ENCODE peak calls at places on chromosomes 4 and X, in seven cellular contexts. One of them, this sample, is unnamed.

GRCh38 chrX:45353462-45353861 is 152.8 kb upstream of the DIPK2B start:
- DNase-seq in spleen: no peak
- DNase-seq in H54: no peak
- DNase-seq in A549: no peak
- DNase-seq in HCT116: no peak
- DNase-seq in lower leg skin: no peak
- DNase-seq in GM12891: no peak
- DNase-seq in this sample: no peak

GRCh38 chr4:153618831-153619230 is 65.2 kb upstream of the TLR2 start:
- DNase-seq in HCT116: no peak
- DNase-seq in GM12891: no peak
- DNase-seq in H54: no peak
- DNase-seq in lower leg skin: no peak
- DNase-seq in spleen: no peak
- DNase-seq in A549: no peak
- DNase-seq in this sample: no peak

GRCh38 chrX:1511829-1512228 is 25.2 kb downstream of the P2RY8 start:
- DNase-seq in GM12891: no peak
- DNase-seq in H54: no peak
- DNase-seq in spleen: no peak
- DNase-seq in A549: no peak
- DNase-seq in lower leg skin: peak
- DNase-seq in HCT116: no peak
- DNase-seq in this sample: no peak

GRCh38 chrX:41802958-41803357 is 79.0 kb downstream of the GPR82 start:
- DNase-seq in GM12891: no peak
- DNase-seq in lower leg skin: no peak
- DNase-seq in spleen: no peak
- DNase-seq in HCT116: no peak
- DNase-seq in A549: no peak
- DNase-seq in H54: no peak
- DNase-seq in this sample: no peak

GRCh38 chrX:52426810-52427209 is 58.0 kb downstream of the XAGE2 start:
- DNase-seq in A549: no peak
- DNase-seq in H54: no peak
- DNase-seq in spleen: no peak
- DNase-seq in HCT116: no peak
- DNase-seq in GM12891: no peak
- DNase-seq in lower leg skin: no peak
- DNase-seq in this sample: no peak

GRCh38 chr4:155638195-155638960 is 28.3 kb upstream of the GUCY1A1 start:
- DNase-seq in GM12891: no peak
- DNase-seq in spleen: no peak
- DNase-seq in H54: no peak
- DNase-seq in A549: no peak
- DNase-seq in lower leg skin: no peak
- DNase-seq in HCT116: no peak
- DNase-seq in this sample: no peak

GRCh38 chrX:123993904-123994635 is 32.6 kb downstream of the STAG2 start:
- DNase-seq in lower leg skin: no peak
- DNase-seq in A549: no peak
- DNase-seq in H54: no peak
- DNase-seq in HCT116: no peak
- DNase-seq in spleen: no peak
- DNase-seq in GM12891: no peak
- DNase-seq in this sample: no peak

GRCh38 chr4:38166082-38166481 is 205.9 kb downstream of the PTTG2 start:
- DNase-seq in spleen: no peak
- DNase-seq in A549: no peak
- DNase-seq in HCT116: no peak
- DNase-seq in H54: no peak
- DNase-seq in GM12891: no peak
- DNase-seq in lower leg skin: no peak
- DNase-seq in this sample: no peak

GRCh38 chrX:47658684-47659515 is at the start of gene UXT:
- DNase-seq in A549: peak
- DNase-seq in H54: peak
- DNase-seq in HCT116: peak
- DNase-seq in spleen: peak
- DNase-seq in GM12891: peak
- DNase-seq in lower leg skin: peak
- DNase-seq in this sample: peak

GRCh38 chr4:70608324-70608723 is 16.3 kb downstream of the AMBN start:
- DNase-seq in spleen: no peak
- DNase-seq in A549: no peak
- DNase-seq in H54: no peak
- DNase-seq in HCT116: no peak
- DNase-seq in GM12891: no peak
- DNase-seq in lower leg skin: no peak
- DNase-seq in this sample: no peak

GRCh38 chr4:10160280-10160856 is 43.8 kb upstream of the WDR1 start:
- DNase-seq in HCT116: peak
- DNase-seq in lower leg skin: no peak
- DNase-seq in spleen: no peak
- DNase-seq in GM12891: no peak
- DNase-seq in H54: no peak
- DNase-seq in A549: no peak
- DNase-seq in this sample: peak

GRCh38 chr4:115234405-115235093 is 121.1 kb upstream of the NDST4 start:
- DNase-seq in HCT116: peak
- DNase-seq in H54: peak
- DNase-seq in spleen: no peak
- DNase-seq in GM12891: no peak
- DNase-seq in A549: no peak
- DNase-seq in lower leg skin: no peak
- DNase-seq in this sample: no peak

GRCh38 chrX:49171752-49172279 is at the start of gene PLP2:
- DNase-seq in lower leg skin: peak
- DNase-seq in GM12891: no peak
- DNase-seq in HCT116: no peak
- DNase-seq in H54: no peak
- DNase-seq in A549: no peak
- DNase-seq in spleen: peak
- DNase-seq in this sample: peak

GRCh38 chr4:8865681-8866310 is 5.8 kb downstream of the HMX1 start:
- DNase-seq in A549: no peak
- DNase-seq in H54: no peak
- DNase-seq in GM12891: no peak
- DNase-seq in spleen: no peak
- DNase-seq in HCT116: no peak
- DNase-seq in lower leg skin: no peak
- DNase-seq in this sample: no peak

GRCh38 chrX:18026171-18026570 is 165.1 kb upstream of the RAI2 start:
- DNase-seq in GM12891: no peak
- DNase-seq in spleen: no peak
- DNase-seq in H54: peak
- DNase-seq in HCT116: no peak
- DNase-seq in lower leg skin: no peak
- DNase-seq in A549: no peak
- DNase-seq in this sample: no peak

GRCh38 chr4:46937493-46937892 is 28.4 kb upstream of the COX7B2 start:
- DNase-seq in HCT116: no peak
- DNase-seq in GM12891: no peak
- DNase-seq in lower leg skin: no peak
- DNase-seq in A549: no peak
- DNase-seq in H54: no peak
- DNase-seq in spleen: no peak
- DNase-seq in this sample: no peak

GRCh38 chrX:97602465-97603258 is 719.0 kb downstream of the RPA4 start:
- DNase-seq in GM12891: no peak
- DNase-seq in spleen: no peak
- DNase-seq in HCT116: no peak
- DNase-seq in A549: no peak
- DNase-seq in H54: no peak
- DNase-seq in lower leg skin: no peak
- DNase-seq in this sample: no peak

GRCh38 chr4:139550724-139551429 is 5.1 kb downstream of the SETD7 start:
- DNase-seq in spleen: no peak
- DNase-seq in GM12891: no peak
- DNase-seq in A549: no peak
- DNase-seq in HCT116: no peak
- DNase-seq in lower leg skin: no peak
- DNase-seq in H54: no peak
- DNase-seq in this sample: no peak

GRCh38 chrX:40068048-40068447 is 29.7 kb downstream of the BCOR start:
- DNase-seq in GM12891: no peak
- DNase-seq in A549: no peak
- DNase-seq in lower leg skin: no peak
- DNase-seq in HCT116: no peak
- DNase-seq in H54: no peak
- DNase-seq in spleen: no peak
- DNase-seq in this sample: peak

GRCh38 chr4:76232681-76233080 is 18.8 kb upstream of the FAM47E start:
- DNase-seq in lower leg skin: no peak
- DNase-seq in HCT116: no peak
- DNase-seq in GM12891: no peak
- DNase-seq in A549: no peak
- DNase-seq in spleen: no peak
- DNase-seq in H54: no peak
- DNase-seq in this sample: no peak

GRCh38 chr4:143356493-143356892 is 19.8 kb downstream of the GAB1 start:
- DNase-seq in spleen: no peak
- DNase-seq in HCT116: no peak
- DNase-seq in A549: no peak
- DNase-seq in H54: no peak
- DNase-seq in lower leg skin: no peak
- DNase-seq in GM12891: no peak
- DNase-seq in this sample: no peak

GRCh38 chrX:14028473-14028872 is 1.2 kb downstream of the GEMIN8 start:
- DNase-seq in HCT116: no peak
- DNase-seq in spleen: no peak
- DNase-seq in GM12891: no peak
- DNase-seq in H54: no peak
- DNase-seq in A549: no peak
- DNase-seq in lower leg skin: no peak
- DNase-seq in this sample: no peak

GRCh38 chrX:14027511-14028019 is 2.1 kb downstream of the GEMIN8 start:
- DNase-seq in HCT116: no peak
- DNase-seq in A549: no peak
- DNase-seq in lower leg skin: no peak
- DNase-seq in H54: no peak
- DNase-seq in GM12891: no peak
- DNase-seq in spleen: no peak
- DNase-seq in this sample: peak

GRCh38 chrX:14030248-14030592 is 528 bp upstream of the GEMIN8 start:
- DNase-seq in HCT116: no peak
- DNase-seq in lower leg skin: no peak
- DNase-seq in A549: no peak
- DNase-seq in H54: no peak
- DNase-seq in GM12891: no peak
- DNase-seq in spleen: no peak
- DNase-seq in this sample: peak

GRCh38 chrX:14029425-14030247 is at the start of gene GEMIN8:
- DNase-seq in GM12891: peak
- DNase-seq in HCT116: peak
- DNase-seq in lower leg skin: peak
- DNase-seq in H54: peak
- DNase-seq in A549: peak
- DNase-seq in spleen: peak
- DNase-seq in this sample: peak

DNA sequence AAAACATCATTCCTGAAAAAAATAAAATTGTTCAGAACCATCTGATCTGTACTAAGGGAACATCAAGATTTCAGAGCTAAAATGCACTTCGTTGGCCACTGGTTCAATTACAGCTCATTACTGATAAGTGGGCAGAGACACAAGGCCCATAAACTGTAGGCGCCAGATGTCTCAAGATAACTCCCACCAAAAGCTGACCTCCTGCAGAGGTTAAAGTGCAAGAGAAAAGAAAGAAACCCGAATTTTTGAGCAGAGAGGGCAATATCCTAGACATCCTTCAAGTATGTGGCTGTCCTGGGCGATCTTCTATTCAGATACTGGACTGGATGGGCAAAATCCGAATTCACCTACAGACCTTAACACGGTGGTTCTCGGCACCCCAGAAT is 660 bp downstream of the GEMIN8 start:
- DNase-seq in HCT116: no peak
- DNase-seq in H54: no peak
- DNase-seq in lower leg skin: no peak
- DNase-seq in spleen: no peak
- DNase-seq in GM12891: no peak
- DNase-seq in A549: no peak
- DNase-seq in this sample: peak
- TF ChIP-seq POLR2A in HCT116: no peak
- TF ChIP-seq POLR2A in H54: no peak
- TF ChIP-seq POLR2A in lower leg skin: no peak
- TF ChIP-seq POLR2A in spleen: no peak
- TF ChIP-seq POLR2A in GM12891: no peak
- TF ChIP-seq POLR2A in A549: no peak
- TF ChIP-seq POLR2A in this sample: no peak

DNA sequence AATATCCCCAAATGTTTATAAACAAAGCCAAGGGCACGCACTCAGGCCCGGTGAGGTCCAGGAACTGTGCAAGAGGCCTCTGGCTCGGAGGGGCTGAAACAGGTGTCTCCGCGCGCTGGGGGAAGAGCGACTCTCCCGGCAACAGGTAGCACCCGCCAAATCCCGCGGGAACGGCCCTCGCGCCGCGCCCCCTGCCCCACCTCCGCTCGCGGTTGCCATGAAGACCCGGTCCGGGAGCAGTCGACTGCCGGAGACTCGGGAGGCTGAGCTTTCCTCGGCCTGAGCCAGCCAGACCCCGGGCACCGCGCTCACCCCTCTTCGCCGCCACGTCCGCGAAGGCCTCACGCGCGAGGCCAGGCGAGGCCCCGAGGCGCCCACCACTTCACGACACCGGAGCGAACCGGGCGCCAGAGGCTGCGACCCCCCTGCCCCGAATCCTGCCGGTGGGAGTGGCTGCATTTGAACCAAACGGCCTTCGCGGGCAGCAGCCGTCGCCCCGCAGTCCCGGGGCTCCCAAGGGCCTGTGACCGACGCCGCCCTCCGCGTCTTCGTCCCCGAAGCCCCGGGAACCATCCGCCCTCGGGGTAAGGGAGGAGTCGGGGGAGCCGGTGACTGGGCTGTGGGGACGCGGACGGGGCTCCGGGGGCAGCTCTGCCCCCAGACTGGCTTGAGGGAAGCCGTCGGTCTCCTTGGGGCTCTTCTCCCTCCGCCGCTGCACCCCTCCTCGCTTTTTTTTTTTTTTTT is at the start of gene NSUN7:
- DNase-seq in H54: no peak
- DNase-seq in lower leg skin: peak
- DNase-seq in HCT116: no peak
- DNase-seq in spleen: peak
- DNase-seq in A549: peak
- DNase-seq in GM12891: peak
- DNase-seq in this sample: no peak
- TF ChIP-seq POLR2A in H54: no peak
- TF ChIP-seq POLR2A in lower leg skin: no peak
- TF ChIP-seq POLR2A in HCT116: no peak
- TF ChIP-seq POLR2A in spleen: no peak
- TF ChIP-seq POLR2A in A549: no peak
- TF ChIP-seq POLR2A in GM12891: no peak
- TF ChIP-seq POLR2A in this sample: no peak

GRCh38 chr4:78551420-78552351 is at the start of gene ANXA3:
- DNase-seq in A549: peak
- DNase-seq in spleen: peak
- DNase-seq in HCT116: no peak
- DNase-seq in lower leg skin: peak
- DNase-seq in GM12891: peak
- DNase-seq in H54: no peak
- DNase-seq in this sample: peak
- TF ChIP-seq POLR2A in A549: no peak
- TF ChIP-seq POLR2A in spleen: no peak
- TF ChIP-seq POLR2A in HCT116: no peak
- TF ChIP-seq POLR2A in lower leg skin: no peak
- TF ChIP-seq POLR2A in GM12891: no peak
- TF ChIP-seq POLR2A in H54: no peak
- TF ChIP-seq POLR2A in this sample: no peak

GRCh38 chr4:130849985-130850632 is 1754.2 kb downstream of the C4orf33 start:
- DNase-seq in spleen: no peak
- DNase-seq in lower leg skin: no peak
- DNase-seq in HCT116: no peak
- DNase-seq in H54: no peak
- DNase-seq in A549: no peak
- DNase-seq in GM12891: no peak
- DNase-seq in this sample: no peak
- TF ChIP-seq POLR2A in spleen: no peak
- TF ChIP-seq POLR2A in lower leg skin: no peak
- TF ChIP-seq POLR2A in HCT116: no peak
- TF ChIP-seq POLR2A in H54: no peak
- TF ChIP-seq POLR2A in A549: no peak
- TF ChIP-seq POLR2A in GM12891: no peak
- TF ChIP-seq POLR2A in this sample: no peak

This sample was measured in erythroblast.